ENCODE peak calls at places on chromosomes 11 and 22, in nine cellular contexts. I is NB4, E is epithelial cell of esophagus, U is dorsolateral prefrontal cortex, V is brain microvascular endothelial cell, Q is fibroblast of pulmonary artery, F is upper lobe of right lung, X is fibroblast of lung, B is fibroblast of the aortic adventitia. L is an unnamed sample.
A peak's percentile ranks its signal among the peaks of the same experiment; 100 is the strongest.

GRCh38 chr11:114180301-114181055 is 115.7 kb upstream of the NNMT start:
- DNase-seq in I (peak; percentile 59), E (peak; percentile 47), U (peak; percentile 56), V (no peak), Q (peak; percentile 45), F (peak; percentile 77), X (no peak), B (peak; percentile 20), L (peak; percentile 64)

GRCh38 chr22:43152355-43153071 is 1.2 kb downstream of the TSPO start:
- DNase-seq in I (peak; percentile 58), E (peak; percentile 80), U (peak; percentile 13), V (no peak), Q (peak; percentile 45), F (peak; percentile 92), X (peak; percentile 55), B (peak; percentile 56), L (no peak)

GRCh38 chr11:74226907-74227306 is 55.8 kb downstream of the PPME1 start:
- DNase-seq in I (no peak), E (no peak), U (no peak), V (no peak), Q (no peak), F (no peak), X (no peak), B (no peak), L (no peak)

GRCh38 chr22:40480996-40481395 is 110.6 kb downstream of the SGSM3 start:
- DNase-seq in I (no peak), E (no peak), U (no peak), V (no peak), Q (no peak), F (no peak), X (no peak), B (no peak), L (no peak)

GRCh38 chr11:124793466-124794278 is 6.5 kb downstream of the MSANTD2 start:
- DNase-seq in I (peak; percentile 66), E (peak; percentile 63), U (no peak), V (no peak), Q (peak; percentile 68), F (no peak), X (peak; percentile 35), B (peak; percentile 59), L (peak; percentile 79)

GRCh38 chr11:119317592-119318239 is 786 bp upstream of the MCAM start:
- DNase-seq in I (no peak), E (peak; percentile 77), U (peak; percentile 46), V (no peak), Q (no peak), F (no peak), X (no peak), B (no peak), L (no peak)

GRCh38 chr22:30422481-30423295 is 2.9 kb upstream of the MTFP1 start:
- DNase-seq in I (peak; percentile 74), E (peak; percentile 95), U (no peak), V (peak; percentile 98), Q (peak; percentile 91), F (peak; percentile 80), X (peak; percentile 98), B (peak; percentile 91), L (peak; percentile 51)

GRCh38 chr11:74611369-74611861 is 19.0 kb downstream of the POLD3 start:
- DNase-seq in I (peak; percentile 53), E (peak; percentile 73), U (no peak), V (no peak), Q (peak; percentile 86), F (no peak), X (peak; percentile 70), B (peak; percentile 91), L (no peak)

GRCh38 chr11:63520606-63521170 is 14.8 kb downstream of the LGALS12 start:
- DNase-seq in I (no peak), E (peak; percentile 18), U (no peak), V (no peak), Q (no peak), F (no peak), X (peak; percentile 30), B (no peak), L (no peak)

GRCh38 chr11:20020716-20021115 is 139.6 kb downstream of the DBX1 start:
- DNase-seq in I (no peak), E (no peak), U (no peak), V (no peak), Q (no peak), F (no peak), X (no peak), B (no peak), L (peak; percentile 78)

GRCh38 chr22:43867839-43868652 is 5.7 kb upstream of the SULT4A1 start:
- DNase-seq in I (peak; percentile 61), E (peak; percentile 72), U (no peak), V (peak; percentile 41), Q (peak; percentile 70), F (peak; percentile 81), X (peak; percentile 59), B (peak; percentile 76), L (peak; percentile 54)

GRCh38 chr11:77136074-77136473 is 8.0 kb downstream of the MYO7A start:
- DNase-seq in I (peak; percentile 45), E (peak; percentile 74), U (no peak), V (peak; percentile 40), Q (peak; percentile 34), F (no peak), X (peak; percentile 60), B (peak; percentile 36), L (no peak)

GRCh38 chr11:64267207-64267945 is 16.0 kb downstream of the PLCB3 start:
- DNase-seq in I (no peak), E (no peak), U (no peak), V (no peak), Q (peak; percentile 25), F (no peak), X (no peak), B (peak; percentile 39), L (no peak)

GRCh38 chr11:100546714-100547113 is 140.4 kb upstream of the ARHGAP42 start:
- DNase-seq in I (no peak), E (peak; percentile 96), U (no peak), V (peak; percentile 69), Q (peak; percentile 71), F (no peak), X (peak; percentile 67), B (peak; percentile 32), L (no peak)

GRCh38 chr11:134240592-134240991 is 12.6 kb downstream of the THYN1 start:
- DNase-seq in I (no peak), E (no peak), U (no peak), V (no peak), Q (no peak), F (no peak), X (no peak), B (no peak), L (peak; percentile 17)

GRCh38 chr22:49427941-49428340 is 399.7 kb downstream of the BRD1 start:
- DNase-seq in I (no peak), E (no peak), U (no peak), V (no peak), Q (no peak), F (no peak), X (no peak), B (no peak), L (no peak)

GRCh38 chr22:49431559-49431958 is 396.1 kb downstream of the BRD1 start:
- DNase-seq in I (no peak), E (no peak), U (no peak), V (no peak), Q (no peak), F (no peak), X (no peak), B (no peak), L (no peak)

GRCh38 chr22:49426618-49427266 is 400.9 kb downstream of the BRD1 start:
- DNase-seq in I (no peak), E (no peak), U (no peak), V (no peak), Q (no peak), F (no peak), X (no peak), B (no peak), L (no peak)

GRCh38 chr22:49427341-49427740 is 400.3 kb downstream of the BRD1 start:
- DNase-seq in I (no peak), E (no peak), U (no peak), V (no peak), Q (no peak), F (no peak), X (no peak), B (no peak), L (no peak)

GRCh38 chr22:49429066-49429465 is 398.6 kb downstream of the BRD1 start:
- DNase-seq in I (no peak), E (no peak), U (no peak), V (no peak), Q (no peak), F (no peak), X (no peak), B (no peak), L (no peak)
- TF ChIP-seq CTCF in I (peak; percentile 8), E (no peak), U (no peak), V (no peak), Q (no peak), F (no peak), X (no peak), B (no peak), L (peak; percentile 40)

GRCh38 chr22:12601870-12602779 is 2925.9 kb upstream of the OR11H1 start:
- DNase-seq in I (no peak), E (no peak), U (no peak), V (no peak), Q (no peak), F (peak; percentile 73), X (no peak), B (no peak), L (peak; percentile 24)
- H3K4me3 ChIP-seq in I (no peak overlapping the region), E (no peak overlapping the region), U (no peak overlapping the region), V (no peak overlapping the region), Q (no peak overlapping the region), F (peak overlapping the region; percentile 17), X (no peak overlapping the region), B (peak overlapping the region; percentile 19), L (no peak overlapping the region)

DNA sequence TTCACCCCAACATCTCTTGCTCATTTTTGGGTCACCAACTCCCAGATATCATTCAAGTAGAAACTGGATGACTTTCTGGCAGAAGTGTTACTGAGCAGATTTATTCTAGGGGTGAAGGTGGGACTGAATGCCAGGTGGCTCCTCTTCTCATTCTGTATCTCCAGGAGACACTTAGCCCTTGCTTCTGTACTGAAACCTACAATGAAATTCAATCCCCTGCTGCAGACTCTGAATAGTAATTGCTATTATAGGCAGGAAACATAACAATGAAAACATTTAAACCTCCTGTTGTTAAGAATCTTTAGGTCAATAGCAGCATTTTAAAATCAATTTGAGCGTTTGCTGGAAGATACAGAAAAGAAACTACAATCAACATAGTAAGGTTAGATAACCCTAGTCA is 879.4 kb upstream of the TENM4 start:
- DNase-seq in I (no peak), E (no peak), U (no peak), V (no peak), Q (no peak), F (no peak), X (no peak), B (no peak), L (no peak)
- TF ChIP-seq CTCF in I (no peak), E (no peak), U (no peak), V (no peak), Q (no peak), F (no peak), X (no peak), B (no peak), L (no peak)

DNA sequence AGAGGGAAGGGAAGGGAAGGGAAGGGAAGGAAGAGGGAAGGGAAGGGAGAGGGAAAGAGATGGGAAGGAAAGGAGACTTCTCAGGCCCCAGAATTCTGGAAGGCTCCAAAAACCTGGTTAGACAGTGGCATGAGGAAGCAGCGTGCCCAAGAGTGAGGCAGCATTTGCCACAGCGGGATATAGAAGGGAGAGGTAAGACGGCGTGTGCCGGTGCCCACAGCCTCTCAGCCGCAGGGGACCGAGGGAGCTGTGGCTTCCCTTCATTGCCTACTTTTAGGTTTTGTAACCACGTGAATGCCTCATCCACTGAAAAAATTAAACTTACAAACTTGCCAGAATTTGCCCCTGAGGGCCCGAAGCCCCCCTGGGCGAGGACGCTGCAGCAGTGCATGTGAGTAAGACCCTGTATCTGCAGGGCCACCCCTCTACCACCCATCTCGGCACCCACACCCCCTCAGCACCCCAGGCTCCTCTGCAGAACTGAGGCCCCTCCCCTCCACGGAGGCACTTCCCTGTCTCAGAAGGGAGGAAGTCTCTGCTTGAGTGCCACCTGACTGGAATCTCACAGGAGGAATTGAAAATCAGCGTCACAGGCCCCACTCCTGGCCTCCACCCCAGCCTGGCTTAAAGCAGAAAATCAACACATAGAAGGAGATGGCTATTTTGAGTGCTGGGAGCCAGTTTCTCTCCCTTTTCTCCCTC is 58.1 kb downstream of the LINC01488 start:
- DNase-seq in I (peak; percentile 50), E (no peak), U (no peak), V (no peak), Q (no peak), F (peak; percentile 84), X (no peak), B (no peak), L (peak; percentile 32)
- H3K4me3 ChIP-seq in I (no peak overlapping the region), E (no peak overlapping the region), U (no peak overlapping the region), V (no peak overlapping the region), Q (no peak overlapping the region), F (no peak overlapping the region), X (no peak overlapping the region), B (no peak overlapping the region), L (no peak overlapping the region)